ENCODE peak calls at places on chromosomes 2 and 18, in four cellular contexts. One of them, this sample, is unnamed. For H3K36me3, the result is how much of the 10 kb centered on the place peaks cover.

GRCh38 chr2:138432971-138433370 is 68.6 kb upstream of the SPOPL start:
- DNase-seq in spleen: no peak
- DNase-seq in SK-N-SH: no peak
- DNase-seq in sigmoid colon: no peak
- DNase-seq in this sample: no peak

GRCh38 chr2:206915136-206915535 is 24.2 kb upstream of the CPO start:
- DNase-seq in spleen: no peak
- DNase-seq in SK-N-SH: no peak
- DNase-seq in sigmoid colon: no peak
- DNase-seq in this sample: peak

GRCh38 chr2:230920167-230920566 is 4.9 kb downstream of the GPR55 start:
- DNase-seq in spleen: no peak
- DNase-seq in SK-N-SH: no peak
- DNase-seq in sigmoid colon: peak
- DNase-seq in this sample: no peak

GRCh38 chr18:62852851-62853250 is 137.5 kb downstream of the PHLPP1 start:
- DNase-seq in spleen: no peak
- DNase-seq in SK-N-SH: no peak
- DNase-seq in sigmoid colon: no peak
- DNase-seq in this sample: no peak

GRCh38 chr2:235073938-235074337 is 122.1 kb downstream of the SH3BP4 start:
- DNase-seq in spleen: no peak
- DNase-seq in SK-N-SH: peak
- DNase-seq in sigmoid colon: no peak
- DNase-seq in this sample: no peak

GRCh38 chr2:95115418-95115817 is 6.2 kb downstream of the MRPS5 start:
- DNase-seq in spleen: peak
- DNase-seq in SK-N-SH: peak
- DNase-seq in sigmoid colon: peak
- DNase-seq in this sample: peak

GRCh38 chr18:44589709-44590108 is 91.0 kb upstream of the SETBP1 start:
- DNase-seq in spleen: no peak
- DNase-seq in SK-N-SH: no peak
- DNase-seq in sigmoid colon: no peak
- DNase-seq in this sample: peak

GRCh38 chr2:27264253-27264752 is 1.5 kb upstream of the SLC30A3 start:
- DNase-seq in spleen: no peak
- DNase-seq in SK-N-SH: peak
- DNase-seq in sigmoid colon: no peak
- DNase-seq in this sample: no peak

GRCh38 chr18:47427951-47428350 is 176.5 kb upstream of the SKOR2 start:
- DNase-seq in spleen: no peak
- DNase-seq in SK-N-SH: no peak
- DNase-seq in sigmoid colon: no peak
- DNase-seq in this sample: no peak

GRCh38 chr2:173589604-173590277 is 235.1 kb downstream of the CDCA7 start:
- DNase-seq in spleen: no peak
- DNase-seq in SK-N-SH: no peak
- DNase-seq in sigmoid colon: no peak
- DNase-seq in this sample: no peak

GRCh38 chr2:215657844-215658243 is 222.0 kb upstream of the FN1 start:
- DNase-seq in spleen: no peak
- DNase-seq in SK-N-SH: no peak
- DNase-seq in sigmoid colon: no peak
- DNase-seq in this sample: peak

GRCh38 chr2:66509326-66509811 is 74.4 kb downstream of the MEIS1 start:
- DNase-seq in spleen: no peak
- DNase-seq in SK-N-SH: no peak
- DNase-seq in sigmoid colon: no peak
- DNase-seq in this sample: peak

GRCh38 chr2:239457586-239458445 is 57.0 kb upstream of the HDAC4 start:
- DNase-seq in spleen: no peak
- DNase-seq in SK-N-SH: no peak
- DNase-seq in sigmoid colon: no peak
- DNase-seq in this sample: no peak

GRCh38 chr18:5894613-5895299 is 566 bp downstream of the TMEM200C start:
- DNase-seq in spleen: peak
- DNase-seq in SK-N-SH: peak
- DNase-seq in sigmoid colon: peak
- DNase-seq in this sample: no peak

GRCh38 chr2:1633092-1633721 is 111.1 kb downstream of the PXDN start:
- DNase-seq in spleen: no peak
- DNase-seq in SK-N-SH: no peak
- DNase-seq in sigmoid colon: peak
- DNase-seq in this sample: no peak

GRCh38 chr2:111116016-111116746 is 4.5 kb upstream of the BCL2L11 start:
- DNase-seq in spleen: no peak
- DNase-seq in SK-N-SH: no peak
- DNase-seq in sigmoid colon: no peak
- DNase-seq in this sample: no peak

GRCh38 chr2:109020217-109020637 is 31.2 kb upstream of the EDAR start:
- DNase-seq in spleen: no peak
- DNase-seq in SK-N-SH: peak
- DNase-seq in sigmoid colon: no peak
- DNase-seq in this sample: peak

GRCh38 chr2:72762276-72762675 is 63.6 kb downstream of the EXOC6B start:
- DNase-seq in spleen: no peak
- DNase-seq in SK-N-SH: no peak
- DNase-seq in sigmoid colon: no peak
- DNase-seq in this sample: no peak

GRCh38 chr2:26521913-26522180 is 43.9 kb upstream of the OTOF start:
- DNase-seq in spleen: peak
- DNase-seq in SK-N-SH: peak
- DNase-seq in sigmoid colon: peak
- DNase-seq in this sample: no peak

GRCh38 chr2:238379096-238379810 is 47.5 kb upstream of the ASB1 start:
- DNase-seq in spleen: no peak
- DNase-seq in SK-N-SH: no peak
- DNase-seq in sigmoid colon: no peak
- DNase-seq in this sample: no peak

GRCh38 chr2:239756392-239757153 is 268.6 kb downstream of the NDUFA10 start:
- DNase-seq in spleen: no peak
- DNase-seq in SK-N-SH: no peak
- DNase-seq in sigmoid colon: no peak
- DNase-seq in this sample: no peak

GRCh38 chr2:8334866-8335325 is 347.0 kb upstream of the ID2 start:
- DNase-seq in spleen: peak
- DNase-seq in SK-N-SH: no peak
- DNase-seq in sigmoid colon: no peak
- DNase-seq in this sample: no peak

GRCh38 chr2:200742426-200742825 is 69.3 kb upstream of the BZW1 start:
- DNase-seq in spleen: no peak
- DNase-seq in SK-N-SH: no peak
- DNase-seq in sigmoid colon: peak
- DNase-seq in this sample: peak

GRCh38 chr2:54772110-54772509 is 48.6 kb downstream of the EML6 start:
- DNase-seq in spleen: no peak
- DNase-seq in SK-N-SH: no peak
- DNase-seq in sigmoid colon: no peak
- DNase-seq in this sample: no peak

GRCh38 chr18:11981633-11982366 is 493 bp downstream of the IMPA2 start:
- DNase-seq in spleen: peak
- DNase-seq in SK-N-SH: no peak
- DNase-seq in sigmoid colon: peak
- DNase-seq in this sample: no peak

GRCh38 chr18:62131305-62131909 is 55.4 kb downstream of the PIGN start:
- DNase-seq in spleen: no peak
- DNase-seq in SK-N-SH: peak
- DNase-seq in sigmoid colon: peak
- DNase-seq in this sample: peak

GRCh38 chr2:235614176-235614860 is 120.5 kb downstream of the AGAP1 start:
- DNase-seq in spleen: no peak
- DNase-seq in SK-N-SH: peak
- DNase-seq in sigmoid colon: no peak
- DNase-seq in this sample: no peak

GRCh38 chr18:55449412-55450140 is 138.4 kb downstream of the TCF4 start:
- DNase-seq in spleen: no peak
- DNase-seq in SK-N-SH: no peak
- DNase-seq in sigmoid colon: no peak
- DNase-seq in this sample: no peak
- H3K36me3 ChIP-seq in spleen: under half
- H3K36me3 ChIP-seq in SK-N-SH: under half
- H3K36me3 ChIP-seq in sigmoid colon: under half
- H3K36me3 ChIP-seq in this sample: under half

GRCh38 chr2:17781482-17781881 is 27.5 kb downstream of the GEN1 start:
- DNase-seq in spleen: no peak
- DNase-seq in SK-N-SH: no peak
- DNase-seq in sigmoid colon: no peak
- DNase-seq in this sample: no peak

GRCh38 chr2:17780546-17780945 is 26.6 kb downstream of the GEN1 start:
- DNase-seq in spleen: no peak
- DNase-seq in SK-N-SH: no peak
- DNase-seq in sigmoid colon: no peak
- DNase-seq in this sample: no peak
- H3K36me3 ChIP-seq in spleen: under half
- H3K36me3 ChIP-seq in SK-N-SH: half or more
- H3K36me3 ChIP-seq in sigmoid colon: under half
- H3K36me3 ChIP-seq in this sample: under half

GRCh38 chr18:79730804-79731203 is 51.2 kb downstream of the CTDP1 start:
- DNase-seq in spleen: no peak
- DNase-seq in SK-N-SH: no peak
- DNase-seq in sigmoid colon: no peak
- DNase-seq in this sample: no peak
- H3K36me3 ChIP-seq in spleen: half or more
- H3K36me3 ChIP-seq in SK-N-SH: under half
- H3K36me3 ChIP-seq in sigmoid colon: under half
- H3K36me3 ChIP-seq in this sample: under half

GRCh38 chr2:105924932-105925331 is 180.2 kb downstream of the NCK2 start:
- DNase-seq in spleen: no peak
- DNase-seq in SK-N-SH: no peak
- DNase-seq in sigmoid colon: no peak
- DNase-seq in this sample: no peak
- H3K36me3 ChIP-seq in spleen: under half
- H3K36me3 ChIP-seq in SK-N-SH: under half
- H3K36me3 ChIP-seq in sigmoid colon: under half
- H3K36me3 ChIP-seq in this sample: under half